ENCODE peak calls at places on chromosomes 13 and 19, in seven cellular contexts. T is testis; F is adipocyte; K is lower lobe of right lung; H is CD4-positive, alpha-beta memory T cell; R is K562; D is CD8-positive, alpha-beta T cell. V is an unnamed sample. For H3K27me3 and H3K36me3, the result is how much of the 10 kb centered on the place peaks cover.

GRCh38 chr13:39336207-39336606 is 266.8 kb downstream of the LHFPL6 start:
- DNase-seq in F (no peak), D (no peak), R (no peak), H (no peak), K (no peak), T (no peak), V (no peak)

GRCh38 chr19:37936166-37936565 is 29.2 kb downstream of the SIPA1L3 start:
- DNase-seq in K (peak), D (no peak), H (no peak), T (no peak), R (no peak), F (no peak), V (no peak)

GRCh38 chr13:39038569-39038898 is 278 bp downstream of the NHLRC3 start:
- DNase-seq in R (peak), D (peak), K (no peak), H (no peak), T (peak), F (peak), V (no peak)

GRCh38 chr19:3725640-3726310 is 17.6 kb downstream of the TJP3 start:
- DNase-seq in D (no peak), H (no peak), T (no peak), F (no peak), R (no peak), K (peak), V (peak)

GRCh38 chr13:53060840-53061485 is 32.4 kb downstream of the OLFM4 start:
- DNase-seq in R (no peak), H (no peak), D (no peak), K (no peak), F (no peak), T (no peak), V (no peak)

GRCh38 chr13:33322474-33322827 is 36.9 kb upstream of the STARD13 start:
- DNase-seq in T (peak), H (no peak), D (no peak), R (no peak), K (no peak), F (peak), V (no peak)

GRCh38 chr19:56404705-56405056 is 549 bp downstream of the ZNF583 start:
- DNase-seq in K (no peak), H (no peak), T (no peak), R (peak), D (no peak), F (no peak), V (no peak)

GRCh38 chr13:29459818-29460335 is 135.6 kb downstream of the SLC7A1 start:
- DNase-seq in T (no peak), H (no peak), F (no peak), K (no peak), D (no peak), R (no peak), V (no peak)

GRCh38 chr13:97257228-97257755 is 35.2 kb downstream of the MBNL2 start:
- DNase-seq in D (no peak), K (no peak), F (no peak), H (no peak), R (no peak), T (no peak), V (no peak)

GRCh38 chr13:39306639-39307589 is 268.7 kb downstream of the NHLRC3 start:
- DNase-seq in K (no peak), D (no peak), H (no peak), F (no peak), R (no peak), T (no peak), V (no peak)

GRCh38 chr13:98549006-98549727 is 27.7 kb downstream of the STK24 start:
- DNase-seq in D (no peak), K (no peak), T (no peak), R (no peak), H (no peak), F (peak), V (no peak)

DNA sequence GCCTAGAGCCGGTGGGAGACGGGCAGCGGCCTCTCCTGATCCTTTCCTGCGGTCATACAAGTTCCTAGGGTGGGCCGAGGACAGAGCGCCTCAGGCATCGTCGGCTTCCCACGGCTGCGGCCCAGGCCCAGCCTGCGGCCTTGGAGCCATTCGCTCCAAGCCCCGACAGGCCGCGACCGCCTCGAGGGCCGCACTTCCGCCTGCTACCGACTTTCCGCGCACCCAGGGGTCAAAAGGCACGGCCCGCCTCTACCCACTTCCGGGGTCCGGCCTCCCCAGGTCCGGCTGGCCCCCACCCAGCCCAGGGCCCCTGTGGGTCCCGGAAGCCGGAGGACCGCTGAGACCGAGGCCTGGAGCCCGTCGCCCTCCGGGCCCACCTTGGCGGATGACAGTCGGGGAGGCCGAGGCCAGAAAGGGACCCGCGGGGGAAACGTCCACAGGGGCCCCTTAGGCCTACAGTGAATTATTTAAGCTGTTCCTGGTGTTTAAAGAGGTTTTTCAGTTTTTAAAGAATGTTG is 16.2 kb downstream of the ZIC2 start:
- DNase-seq in T (peak), F (no peak), D (no peak), H (no peak), K (no peak), R (no peak), V (no peak)
- H3K4me3 ChIP-seq in T (peak), F (no peak), D (no peak), H (no peak), K (no peak), R (no peak), V (peak)

GRCh38 chr19:41933131-41933458 is 4.8 kb upstream of the ERFL start:
- DNase-seq in H (no peak), F (no peak), R (no peak), T (peak), K (no peak), D (no peak), V (no peak)
- H3K27me3 ChIP-seq in H (under half), F (under half), R (under half), T (under half), K (half or more), D (under half), V (half or more)

GRCh38 chr19:19181614-19182013 is 10.3 kb downstream of the BORCS8 start:
- DNase-seq in D (no peak), R (no peak), F (no peak), T (no peak), K (no peak), H (no peak), V (no peak)
- H3K36me3 ChIP-seq in D (under half), R (under half), F (under half), T (under half), K (half or more), H (under half), V (under half)

DNA sequence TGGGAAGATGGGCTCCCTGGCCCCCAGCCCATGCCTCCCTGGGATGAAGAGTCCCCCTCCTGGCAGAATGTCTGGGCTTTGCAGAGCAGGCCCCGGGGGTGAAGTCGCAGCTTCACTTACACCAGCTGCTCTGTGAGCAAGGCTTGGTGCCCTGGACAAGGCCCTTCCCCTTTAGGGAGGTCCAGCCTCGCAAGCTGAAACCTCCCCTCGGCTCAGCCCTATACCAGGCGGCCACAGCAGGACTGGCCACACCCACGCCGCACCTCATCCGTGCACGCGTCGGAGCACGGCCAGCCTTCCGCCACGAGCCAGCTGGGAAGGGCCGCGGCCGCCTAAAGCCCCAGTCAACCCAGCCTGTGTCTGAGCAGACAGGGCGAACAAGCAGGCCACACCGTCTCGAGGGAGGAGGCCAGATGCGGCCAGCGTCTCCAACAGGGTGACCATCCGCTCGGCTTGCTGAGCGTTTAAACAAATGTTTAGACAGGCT is 83.2 kb upstream of the MCF2L start:
- DNase-seq in T (peak), R (peak), K (peak), H (no peak), F (peak), D (no peak), V (peak)
- H3K4me3 ChIP-seq in T (no peak), R (no peak), K (no peak), H (no peak), F (peak), D (no peak), V (no peak)

GRCh38 chr19:1004803-1005664 is 4.8 kb downstream of the GRIN3B start:
- DNase-seq in H (no peak), R (no peak), D (no peak), T (no peak), F (no peak), K (no peak), V (no peak)

GRCh38 chr19:1002600-1002999 is 2.4 kb downstream of the GRIN3B start:
- DNase-seq in H (no peak), T (no peak), K (no peak), R (no peak), D (no peak), F (no peak), V (no peak)

GRCh38 chr19:1004204-1004802 is 4.1 kb downstream of the GRIN3B start:
- DNase-seq in R (no peak), H (no peak), D (no peak), F (no peak), K (no peak), T (no peak), V (peak)

GRCh38 chr19:1001538-1002166 is 1.4 kb downstream of the GRIN3B start:
- DNase-seq in K (peak), T (peak), F (peak), H (peak), D (peak), R (peak), V (peak)

DNA sequence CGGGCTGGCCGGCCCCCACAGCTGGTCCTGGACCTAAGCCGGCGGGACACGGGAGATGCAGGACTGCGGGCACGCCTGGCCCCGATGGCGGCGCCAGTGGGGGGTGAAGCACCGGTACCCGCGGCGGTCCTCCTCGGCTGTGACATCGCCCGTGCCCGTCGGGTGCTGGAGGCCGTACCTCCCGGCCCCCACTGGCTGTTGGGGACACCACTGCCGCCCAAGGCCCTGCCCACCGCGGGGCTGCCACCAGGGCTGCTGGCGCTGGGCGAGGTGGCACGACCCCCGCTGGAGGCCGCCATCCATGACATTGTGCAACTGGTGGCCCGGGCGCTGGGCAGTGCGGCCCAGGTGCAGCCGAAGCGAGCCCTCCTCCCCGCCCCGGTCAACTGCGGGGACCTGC is 3.1 kb downstream of the GRIN3B start:
- DNase-seq in D (no peak), R (no peak), K (no peak), H (no peak), F (no peak), T (no peak), V (no peak)
- H3K27me3 ChIP-seq in D (under half), R (under half), K (under half), H (under half), F (under half), T (under half), V (under half)

GRCh38 chr19:8484331-8484894 is 18.0 kb downstream of the PRAM1 start:
- DNase-seq in K (peak), T (peak), F (no peak), H (no peak), D (no peak), R (no peak), V (no peak)

GRCh38 chr19:8488351-8488750 is 14.1 kb downstream of the PRAM1 start:
- DNase-seq in F (no peak), K (no peak), T (no peak), H (no peak), D (no peak), R (no peak), V (no peak)

GRCh38 chr19:8486661-8487136 is 15.7 kb downstream of the PRAM1 start:
- DNase-seq in F (no peak), H (no peak), R (no peak), T (no peak), D (no peak), K (no peak), V (no peak)

GRCh38 chr19:8487137-8487851 is 15.1 kb downstream of the PRAM1 start:
- DNase-seq in R (no peak), D (peak), K (peak), F (no peak), T (peak), H (peak), V (peak)

DNA sequence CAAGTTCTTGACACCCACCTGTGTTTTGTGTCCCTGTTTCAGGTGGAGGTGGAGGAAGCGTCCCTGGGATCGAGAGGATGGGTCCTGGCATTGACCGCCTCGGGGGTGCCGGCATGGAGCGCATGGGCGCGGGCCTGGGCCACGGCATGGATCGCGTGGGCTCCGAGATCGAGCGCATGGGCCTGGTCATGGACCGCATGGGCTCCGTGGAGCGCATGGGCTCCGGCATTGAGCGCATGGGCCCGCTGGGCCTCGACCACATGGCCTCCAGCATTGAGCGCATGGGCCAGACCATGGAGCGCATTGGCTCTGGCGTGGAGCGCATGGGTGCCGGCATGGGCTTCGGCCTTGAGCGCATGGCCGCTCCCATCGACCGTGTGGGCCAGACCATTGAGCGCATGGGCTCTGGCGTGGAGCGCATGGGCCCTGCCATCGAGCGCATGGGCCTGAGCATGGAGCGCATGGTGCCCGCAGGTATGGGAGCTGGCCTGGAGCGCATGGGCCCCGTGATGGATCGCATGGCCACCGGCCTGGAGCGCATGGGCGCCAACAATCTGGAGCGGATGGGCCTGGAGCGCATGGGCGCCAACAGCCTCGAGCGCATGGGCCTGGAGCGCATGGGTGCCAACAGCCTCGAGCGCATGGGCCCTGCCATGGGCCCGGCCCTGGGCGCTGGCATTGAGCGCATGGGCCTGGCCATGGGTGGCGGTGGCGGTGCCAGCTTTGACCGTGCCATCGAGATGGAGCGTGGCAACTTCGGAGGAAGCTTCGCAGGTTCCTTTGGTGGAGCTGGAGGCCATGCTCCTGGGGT is 16.7 kb downstream of the PRAM1 start:
- DNase-seq in H (no peak), D (no peak), F (no peak), R (no peak), T (no peak), K (no peak), V (no peak)
- H3K36me3 ChIP-seq in H (half or more), D (under half), F (half or more), R (half or more), T (under half), K (half or more), V (half or more)